ENCODE peak calls at places on chromosomes 5 and 9, in nine cellular contexts. M, B, O, Q, I, F, H, U and Y are unnamed samples.

GRCh38 chr9:92377904-92378303 is 26.5 kb downstream of the OGN start:
- DNase-seq in M (no peak), B (no peak), O (no peak), Q (no peak), I (no peak), F (no peak), H (no peak), U (no peak), Y (no peak)

GRCh38 chr9:81146684-81147337 is 542.5 kb downstream of the TLE1 start:
- DNase-seq in M (no peak), B (no peak), O (peak; percentile 59), Q (peak; percentile 19), I (no peak), F (no peak), H (peak; percentile 4), U (no peak), Y (no peak)

GRCh38 chr5:9784231-9784630 is 154.1 kb upstream of the TAS2R1 start:
- DNase-seq in M (no peak), B (no peak), O (no peak), Q (no peak), I (no peak), F (no peak), H (no peak), U (no peak), Y (no peak)

GRCh38 chr9:36036253-36036779 is 397 bp upstream of the RECK start:
- DNase-seq in M (no peak), B (no peak), O (no peak), Q (no peak), I (no peak), F (no peak), H (no peak), U (no peak), Y (no peak)

GRCh38 chr9:93133641-93134017 is 422 bp downstream of the NINJ1 start:
- DNase-seq in M (peak; percentile 94), B (peak; percentile 80), O (peak; percentile 81), Q (peak; percentile 54), I (peak; percentile 86), F (peak; percentile 59), H (peak; percentile 82), U (peak; percentile 73), Y (peak; percentile 85)

GRCh38 chr5:168916266-168916665 is 337.1 kb upstream of the PANK3 start:
- DNase-seq in M (peak; percentile 28), B (peak; percentile 70), O (peak; percentile 46), Q (no peak), I (no peak), F (no peak), H (no peak), U (no peak), Y (no peak)

GRCh38 chr9:91282292-91282691 is 79.4 kb downstream of the AUH start:
- DNase-seq in M (no peak), B (peak; percentile 29), O (peak; percentile 65), Q (peak; percentile 50), I (no peak), F (no peak), H (peak; percentile 21), U (no peak), Y (no peak)

GRCh38 chr5:167813381-167813780 is 478.1 kb upstream of the WWC1 start:
- DNase-seq in M (peak; percentile 11), B (peak; percentile 40), O (no peak), Q (peak; percentile 13), I (no peak), F (no peak), H (no peak), U (no peak), Y (no peak)

GRCh38 chr5:130141689-130142320 is 237.5 kb downstream of the CHSY3 start:
- DNase-seq in M (peak; percentile 70), B (peak; percentile 47), O (peak; percentile 56), Q (peak; percentile 21), I (peak; percentile 27), F (peak; percentile 60), H (peak; percentile 69), U (no peak), Y (no peak)

GRCh38 chr5:148060881-148061280 is 2.9 kb upstream of the SPINK5 start:
- DNase-seq in M (no peak), B (no peak), O (no peak), Q (no peak), I (no peak), F (no peak), H (no peak), U (no peak), Y (no peak)

GRCh38 chr5:77232959-77233358 is 22.5 kb downstream of the PDE8B start:
- DNase-seq in M (no peak), B (no peak), O (no peak), Q (no peak), I (no peak), F (no peak), H (no peak), U (no peak), Y (no peak)

GRCh38 chr9:106625259-106625789 is 237.6 kb upstream of the ZNF462 start:
- DNase-seq in M (no peak), B (no peak), O (no peak), Q (no peak), I (no peak), F (no peak), H (no peak), U (no peak), Y (no peak)
- TF ChIP-seq CTCF in M (no peak), B (no peak), O (no peak), Q (no peak), I (no peak), F (no peak), H (no peak), U (no peak), Y (no peak)

GRCh38 chr9:106560540-106560939 is 302.4 kb upstream of the ZNF462 start:
- DNase-seq in M (no peak), B (no peak), O (no peak), Q (no peak), I (no peak), F (no peak), H (no peak), U (no peak), Y (no peak)
- TF ChIP-seq CTCF in M (peak; percentile 20), B (peak; percentile 10), O (no peak), Q (no peak), I (no peak), F (peak; percentile 57), H (no peak), U (no peak), Y (no peak)

GRCh38 chr9:16031486-16031885 is 478.6 kb downstream of the CCDC171 start:
- DNase-seq in M (no peak), B (no peak), O (no peak), Q (no peak), I (no peak), F (no peak), H (no peak), U (no peak), Y (no peak)

GRCh38 chr9:16031971-16032370 is 479.1 kb downstream of the CCDC171 start:
- DNase-seq in M (no peak), B (peak; percentile 58), O (no peak), Q (no peak), I (no peak), F (no peak), H (no peak), U (no peak), Y (no peak)

GRCh38 chr9:16033921-16034320 is 481.1 kb downstream of the CCDC171 start:
- DNase-seq in M (no peak), B (no peak), O (no peak), Q (no peak), I (no peak), F (no peak), H (no peak), U (no peak), Y (no peak)

GRCh38 chr9:16033253-16033652 is 480.4 kb downstream of the CCDC171 start:
- DNase-seq in M (no peak), B (no peak), O (no peak), Q (no peak), I (no peak), F (no peak), H (no peak), U (no peak), Y (no peak)

GRCh38 chr9:16032799-16033198 is 480.0 kb downstream of the CCDC171 start:
- DNase-seq in M (no peak), B (peak; percentile 42), O (peak; percentile 55), Q (peak; percentile 51), I (no peak), F (no peak), H (peak; percentile 50), U (no peak), Y (no peak)
- TF ChIP-seq CTCF in M (no peak), B (peak; percentile 28), O (peak; percentile 5), Q (peak; percentile 22), I (no peak), F (no peak), H (peak; percentile 27), U (no peak), Y (no peak)

GRCh38 chr5:163565931-163566608 is 60.7 kb downstream of the MAT2B start:
- DNase-seq in M (peak; percentile 40), B (peak; percentile 28), O (no peak), Q (peak; percentile 6), I (peak; percentile 65), F (peak; percentile 41), H (peak; percentile 32), U (no peak), Y (no peak)
- TF ChIP-seq CTCF in M (peak; percentile 24), B (no peak), O (no peak), Q (no peak), I (no peak), F (no peak), H (no peak), U (no peak), Y (no peak)

GRCh38 chr9:12716823-12717222 is 23.6 kb downstream of the TYRP1 start:
- DNase-seq in M (no peak), B (no peak), O (no peak), Q (no peak), I (no peak), F (no peak), H (no peak), U (no peak), Y (no peak)
- TF ChIP-seq CTCF in M (peak; percentile 10), B (peak; percentile 36), O (peak; percentile 10), Q (peak; percentile 57), I (no peak), F (no peak), H (no peak), U (no peak), Y (peak; percentile 53)

DNA sequence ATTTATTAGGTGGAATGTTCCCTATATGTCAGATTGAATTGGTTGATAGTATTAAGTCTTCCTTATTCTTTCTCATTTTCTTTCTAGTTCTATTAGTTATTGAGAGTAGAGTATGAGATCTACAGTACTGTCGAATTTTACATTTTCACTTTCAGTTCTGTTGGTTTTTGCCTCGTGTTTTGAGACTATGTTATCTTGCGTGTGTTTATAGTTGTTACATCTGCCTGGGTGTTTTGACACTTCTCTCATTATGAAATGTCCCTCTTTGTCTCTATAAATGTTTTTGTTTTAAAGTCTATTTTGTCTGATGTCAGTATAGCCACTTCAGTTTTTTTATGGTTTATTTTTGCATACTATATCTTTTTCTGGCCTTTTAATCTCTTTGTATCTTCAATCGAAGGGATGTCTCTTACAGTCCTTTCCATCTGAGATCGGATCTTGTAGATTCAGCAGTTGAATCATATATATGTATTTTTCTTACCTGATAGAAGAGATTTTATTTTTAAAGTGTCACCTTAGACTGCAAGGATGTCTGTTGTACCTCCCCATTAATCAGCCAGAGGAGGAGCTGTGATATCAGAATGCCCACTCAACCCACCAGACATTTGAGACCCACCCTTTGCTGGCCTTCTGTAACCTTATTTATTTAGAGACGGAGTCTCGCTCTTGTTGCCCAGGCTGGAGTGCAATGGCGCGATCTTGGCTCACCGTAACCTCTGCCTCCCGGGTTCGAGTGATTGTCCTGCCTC is 20.7 kb downstream of the EHMT1 start:
- DNase-seq in M (no peak), B (peak; percentile 22), O (peak; percentile 23), Q (no peak), I (no peak), F (no peak), H (no peak), U (no peak), Y (no peak)
- TF ChIP-seq CTCF in M (no peak), B (no peak), O (no peak), Q (no peak), I (no peak), F (no peak), H (no peak), U (no peak), Y (no peak)